ENCODE peak calls at places on chromosome 17, in ten cellular contexts. T is PC-3, I is sigmoid colon, H is osteoblast, B is stomach, A is coronary artery, D is body of pancreas, J is tibial artery, G is mesenchymal stem cell, W is A549. R is an unnamed sample.

GRCh38 chr17:49018673-49019215 is 21.6 kb downstream of the IGF2BP1 start:
- DNase-seq in T (no peak), I (no peak), H (no peak), B (no peak), A (no peak), D (no peak), J (no peak), G (no peak), W (no peak), R (no peak)

GRCh38 chr17:42189651-42189965 is 4.4 kb upstream of the HCRT start:
- DNase-seq in T (no peak), I (no peak), H (no peak), B (no peak), A (no peak), D (no peak), J (no peak), G (no peak), W (no peak), R (no peak)

GRCh38 chr17:83176272-83176955 is 97.0 kb downstream of the METRNL start:
- DNase-seq in T (no peak), I (peak; percentile 52), H (no peak), B (no peak), A (peak; percentile 68), D (no peak), J (no peak), G (no peak), W (no peak), R (no peak)

GRCh38 chr17:2094891-2095535 is 40.1 kb downstream of the HIC1 start:
- DNase-seq in T (peak; percentile 10), I (peak; percentile 81), H (peak; percentile 81), B (peak; percentile 88), A (no peak), D (peak; percentile 89), J (peak; percentile 59), G (peak; percentile 79), W (no peak), R (peak; percentile 80)

GRCh38 chr17:63431939-63432804 is 13.9 kb downstream of the CYB561 start:
- DNase-seq in T (peak; percentile 92), I (no peak), H (peak; percentile 91), B (no peak), A (no peak), D (no peak), J (no peak), G (peak; percentile 70), W (no peak), R (peak; percentile 71)

GRCh38 chr17:28741358-28742349 is 2.2 kb upstream of the TRAF4 start:
- DNase-seq in T (no peak), I (no peak), H (peak; percentile 77), B (no peak), A (no peak), D (no peak), J (no peak), G (no peak), W (no peak), R (peak; percentile 14)

GRCh38 chr17:63075969-63076368 is 109.9 kb downstream of the TANC2 start:
- DNase-seq in T (no peak), I (no peak), H (no peak), B (no peak), A (no peak), D (no peak), J (no peak), G (no peak), W (no peak), R (no peak)

GRCh38 chr17:3935825-3936355 is 19.6 kb upstream of the P2RX1 start:
- DNase-seq in T (peak; percentile 33), I (no peak), H (peak; percentile 97), B (no peak), A (no peak), D (no peak), J (no peak), G (peak; percentile 64), W (no peak), R (peak; percentile 45)

GRCh38 chr17:31487648-31488263 is 96.3 kb downstream of the RAB11FIP4 start:
- DNase-seq in T (peak; percentile 90), I (peak; percentile 84), H (peak; percentile 98), B (peak; percentile 97), A (no peak), D (peak; percentile 98), J (peak; percentile 74), G (peak; percentile 23), W (peak; percentile 94), R (peak; percentile 98)

GRCh38 chr17:51672058-51672457 is 411.7 kb downstream of the UTP18 start:
- DNase-seq in T (peak; percentile 39), I (no peak), H (no peak), B (no peak), A (no peak), D (no peak), J (no peak), G (no peak), W (no peak), R (no peak)

GRCh38 chr17:42409467-42410351 is 13.3 kb downstream of the CAVIN1 start:
- DNase-seq in T (no peak), I (peak; percentile 94), H (peak; percentile 99), B (peak; percentile 40), A (peak; percentile 96), D (peak; percentile 40), J (peak; percentile 92), G (peak; percentile 93), W (peak; percentile 99), R (peak; percentile 54)

DNA sequence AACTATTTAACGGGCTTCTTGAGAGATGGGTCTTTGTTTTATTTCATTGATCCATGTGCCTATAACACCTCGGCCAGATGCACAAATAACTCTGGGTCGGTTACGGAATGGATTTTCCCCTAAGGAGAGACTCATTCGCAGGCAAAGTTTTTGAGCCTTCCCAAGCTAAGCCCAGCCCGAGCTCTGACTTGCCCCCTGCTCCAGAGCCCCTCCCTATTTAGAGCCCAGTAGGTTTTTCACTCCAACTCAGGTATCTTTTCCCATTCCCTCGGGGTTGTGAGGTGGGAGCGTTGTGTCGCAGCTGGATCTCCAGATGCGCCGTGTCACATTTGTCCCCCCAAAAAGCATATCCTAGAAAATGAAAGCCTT is 812 bp upstream of the MYOCD start:
- DNase-seq in T (no peak), I (no peak), H (no peak), B (no peak), A (no peak), D (no peak), J (no peak), G (no peak), W (no peak), R (no peak)
- H3K27ac ChIP-seq in T (no peak overlapping the region), I (peak overlapping the region; percentile 88), H (peak overlapping the region; percentile 54), B (peak overlapping the region; percentile 81), A (peak overlapping the region; percentile 93), D (no peak overlapping the region), J (peak overlapping the region; percentile 91), G (no peak overlapping the region), W (peak overlapping the region; percentile 81), R (no peak overlapping the region)

GRCh38 chr17:725746-726145 is 6.7 kb upstream of the TLCD3A start:
- DNase-seq in T (no peak), I (no peak), H (no peak), B (no peak), A (no peak), D (no peak), J (no peak), G (no peak), W (no peak), R (no peak)

GRCh38 chr17:721540-721937 is 6.9 kb upstream of the VPS53 start:
- DNase-seq in T (no peak), I (no peak), H (peak; percentile 32), B (no peak), A (no peak), D (no peak), J (no peak), G (no peak), W (no peak), R (no peak)

GRCh38 chr17:718075-718474 is 3.4 kb upstream of the VPS53 start:
- DNase-seq in T (no peak), I (no peak), H (peak; percentile 10), B (no peak), A (no peak), D (no peak), J (no peak), G (no peak), W (no peak), R (no peak)

GRCh38 chr17:725084-725483 is 7.3 kb upstream of the TLCD3A start:
- DNase-seq in T (no peak), I (no peak), H (no peak), B (no peak), A (no peak), D (no peak), J (no peak), G (no peak), W (no peak), R (no peak)

GRCh38 chr17:720706-721539 is 6.3 kb upstream of the VPS53 start:
- DNase-seq in T (no peak), I (no peak), H (peak; percentile 26), B (no peak), A (no peak), D (no peak), J (no peak), G (no peak), W (no peak), R (no peak)
- H3K27ac ChIP-seq in T (no peak overlapping the region), I (no peak overlapping the region), H (no peak overlapping the region), B (no peak overlapping the region), A (no peak overlapping the region), D (peak overlapping the region; percentile 28), J (no peak overlapping the region), G (no peak overlapping the region), W (no peak overlapping the region), R (no peak overlapping the region)

GRCh38 chr17:75602644-75603043 is 15.0 kb downstream of the MYO15B start:
- DNase-seq in T (no peak), I (peak; percentile 57), H (no peak), B (no peak), A (no peak), D (no peak), J (no peak), G (no peak), W (no peak), R (no peak)

GRCh38 chr17:75605790-75606189 is 18.2 kb downstream of the MYO15B start:
- DNase-seq in T (no peak), I (no peak), H (no peak), B (no peak), A (no peak), D (no peak), J (no peak), G (no peak), W (no peak), R (no peak)

GRCh38 chr17:75601057-75601987 is 13.7 kb downstream of the MYO15B start:
- DNase-seq in T (peak; percentile 77), I (peak; percentile 64), H (no peak), B (peak; percentile 74), A (no peak), D (peak; percentile 64), J (peak; percentile 39), G (peak; percentile 24), W (peak; percentile 82), R (peak; percentile 66)

GRCh38 chr17:75603123-75603522 is 15.5 kb downstream of the MYO15B start:
- DNase-seq in T (no peak), I (no peak), H (no peak), B (no peak), A (no peak), D (no peak), J (no peak), G (no peak), W (no peak), R (no peak)

GRCh38 chr17:75604034-75604695 is 16.6 kb downstream of the MYO15B start:
- DNase-seq in T (peak; percentile 62), I (peak; percentile 56), H (no peak), B (no peak), A (no peak), D (no peak), J (no peak), G (no peak), W (no peak), R (no peak)
- H3K27ac ChIP-seq in T (peak overlapping the region; percentile 38), I (no peak overlapping the region), H (no peak overlapping the region), B (no peak overlapping the region), A (no peak overlapping the region), D (no peak overlapping the region), J (no peak overlapping the region), G (no peak overlapping the region), W (peak overlapping the region; percentile 61), R (no peak overlapping the region)

GRCh38 chr17:75183999-75184884 is 1.5 kb upstream of the SUMO2 start:
- DNase-seq in T (no peak), I (peak; percentile 25), H (no peak), B (no peak), A (no peak), D (no peak), J (no peak), G (no peak), W (no peak), R (no peak)
- H3K27ac ChIP-seq in T (no peak overlapping the region), I (peak overlapping the region; percentile 99), H (no peak overlapping the region), B (no peak overlapping the region), A (no peak overlapping the region), D (no peak overlapping the region), J (no peak overlapping the region), G (no peak overlapping the region), W (no peak overlapping the region), R (no peak overlapping the region)

R was measured in hepatocyte.